ENCODE peak calls at places on chromosomes 16 and 17, in seven cellular contexts. Q is epithelial cell of esophagus; F is kidney glomerular epithelial cell; E is tibial nerve; J is GM23338; U is iris pigment epithelial cell; I is CD4-positive, alpha-beta T cell. D is an unnamed sample.

GRCh38 chr16:68345351-68345810 is 34.6 kb downstream of the PRMT7 start:
- DNase-seq in F (no peak), Q (no peak), U (peak), J (no peak), E (no peak), I (no peak), D (no peak)

GRCh38 chr16:53091508-53092211 is 36.9 kb downstream of the CHD9 start:
- DNase-seq in E (peak), F (peak), Q (peak), U (peak), I (no peak), J (peak), D (no peak)

GRCh38 chr17:48577946-48578615 is at the start of gene HOXB4:
- DNase-seq in I (peak), U (no peak), J (peak), F (peak), Q (no peak), E (peak), D (peak)

GRCh38 chr17:74380086-74380958 is 13.0 kb downstream of the GPR142 start:
- DNase-seq in E (no peak), Q (peak), F (no peak), J (peak), U (no peak), I (no peak), D (peak)

GRCh38 chr17:56765449-56765848 is 68.3 kb downstream of the C17orf67 start:
- DNase-seq in F (no peak), I (no peak), Q (no peak), U (no peak), E (no peak), J (no peak), D (no peak)

GRCh38 chr16:55521792-55522191 is 12.9 kb downstream of the LPCAT2 start:
- DNase-seq in U (no peak), I (no peak), J (no peak), E (no peak), F (no peak), Q (no peak), D (no peak)

GRCh38 chr16:72938426-72939164 is 109.3 kb downstream of the ZFHX3 start:
- DNase-seq in F (no peak), Q (peak), I (no peak), E (peak), U (peak), J (no peak), D (peak)

GRCh38 chr17:67718325-67718941 is 697 bp downstream of the NOL11 start:
- DNase-seq in U (peak), Q (peak), F (peak), J (peak), I (peak), E (peak), D (peak)

GRCh38 chr16:10957771-10958486 is 13.6 kb downstream of the CLEC16A start:
- DNase-seq in F (no peak), J (no peak), Q (peak), U (peak), E (no peak), I (no peak), D (peak)

GRCh38 chr17:72380737-72381136 is 259.9 kb downstream of the SOX9 start:
- DNase-seq in U (no peak), F (no peak), E (no peak), J (no peak), Q (no peak), I (no peak), D (no peak)

GRCh38 chr17:50459081-50459676 is 9.5 kb downstream of the CHAD start:
- DNase-seq in J (no peak), U (peak), F (no peak), E (no peak), Q (peak), I (no peak), D (peak)

GRCh38 chr17:17890773-17891759 is 54.3 kb upstream of the SREBF1 start:
- DNase-seq in Q (peak), U (peak), E (peak), I (peak), F (peak), J (peak), D (peak)

D was measured in trophoblast cell.